ENCODE peak calls at places on chromosome 17, in four cellular contexts. One of them, this sample, is unnamed.
A peak's percentile ranks its signal among the peaks of the same experiment; 100 is the strongest.

GRCh38 chr17:35119370-35120185 is at the start of gene RAD51D:
- DNase-seq in stimulated activated CD4-positive, alpha-beta T cell treated with anti-CD3 and anti-CD28 coated beads, Interleukin-1b, Interleukin-23, amount 100 ng/mL, for 4 hours: peak; percentile 68
- DNase-seq in NCI-H1436: peak; percentile 89
- DNase-seq in tibial nerve: peak; percentile 46
- DNase-seq in this sample: no peak

GRCh38 chr17:10177921-10178788 is 20.3 kb downstream of the GAS7 start:
- DNase-seq in stimulated activated CD4-positive, alpha-beta T cell treated with anti-CD3 and anti-CD28 coated beads, Interleukin-1b, Interleukin-23, amount 100 ng/mL, for 4 hours: no peak
- DNase-seq in tibial nerve: no peak
- DNase-seq in NCI-H1436: no peak
- DNase-seq in this sample: no peak

GRCh38 chr17:80882323-80882722 is 109.3 kb upstream of the CHMP6 start:
- DNase-seq in NCI-H1436: no peak
- DNase-seq in tibial nerve: no peak
- DNase-seq in stimulated activated CD4-positive, alpha-beta T cell treated with anti-CD3 and anti-CD28 coated beads, Interleukin-1b, Interleukin-23, amount 100 ng/mL, for 4 hours: no peak
- DNase-seq in this sample: no peak

GRCh38 chr17:83200231-83200699 is 120.9 kb downstream of the METRNL start:
- DNase-seq in tibial nerve: peak; percentile 52
- DNase-seq in stimulated activated CD4-positive, alpha-beta T cell treated with anti-CD3 and anti-CD28 coated beads, Interleukin-1b, Interleukin-23, amount 100 ng/mL, for 4 hours: no peak
- DNase-seq in NCI-H1436: no peak
- DNase-seq in this sample: no peak

GRCh38 chr17:9308069-9308468 is 267.6 kb downstream of the STX8 start:
- DNase-seq in NCI-H1436: no peak
- DNase-seq in tibial nerve: no peak
- DNase-seq in stimulated activated CD4-positive, alpha-beta T cell treated with anti-CD3 and anti-CD28 coated beads, Interleukin-1b, Interleukin-23, amount 100 ng/mL, for 4 hours: no peak
- DNase-seq in this sample: no peak

GRCh38 chr17:74805543-74805991 is 29.4 kb upstream of the NAT9 start:
- DNase-seq in stimulated activated CD4-positive, alpha-beta T cell treated with anti-CD3 and anti-CD28 coated beads, Interleukin-1b, Interleukin-23, amount 100 ng/mL, for 4 hours: no peak
- DNase-seq in NCI-H1436: no peak
- DNase-seq in tibial nerve: no peak
- DNase-seq in this sample: no peak

GRCh38 chr17:27457731-27458523 is 1.7 kb downstream of the KSR1 start:
- DNase-seq in NCI-H1436: no peak
- DNase-seq in stimulated activated CD4-positive, alpha-beta T cell treated with anti-CD3 and anti-CD28 coated beads, Interleukin-1b, Interleukin-23, amount 100 ng/mL, for 4 hours: no peak
- DNase-seq in tibial nerve: no peak
- DNase-seq in this sample: no peak

GRCh38 chr17:65177901-65178300 is 40.7 kb downstream of the RGS9 start:
- DNase-seq in NCI-H1436: no peak
- DNase-seq in tibial nerve: no peak
- DNase-seq in stimulated activated CD4-positive, alpha-beta T cell treated with anti-CD3 and anti-CD28 coated beads, Interleukin-1b, Interleukin-23, amount 100 ng/mL, for 4 hours: no peak
- DNase-seq in this sample: no peak

GRCh38 chr17:17526369-17526768 is 30.2 kb upstream of the RASD1 start:
- DNase-seq in stimulated activated CD4-positive, alpha-beta T cell treated with anti-CD3 and anti-CD28 coated beads, Interleukin-1b, Interleukin-23, amount 100 ng/mL, for 4 hours: no peak
- DNase-seq in tibial nerve: no peak
- DNase-seq in NCI-H1436: no peak
- DNase-seq in this sample: no peak

GRCh38 chr17:40362696-40363479 is 1.6 kb downstream of the GJD3 start:
- DNase-seq in stimulated activated CD4-positive, alpha-beta T cell treated with anti-CD3 and anti-CD28 coated beads, Interleukin-1b, Interleukin-23, amount 100 ng/mL, for 4 hours: peak; percentile 70
- DNase-seq in NCI-H1436: peak; percentile 82
- DNase-seq in tibial nerve: no peak
- DNase-seq in this sample: no peak

GRCh38 chr17:36993227-36993626 is 44.5 kb downstream of the AATF start:
- DNase-seq in NCI-H1436: peak; percentile 71
- DNase-seq in tibial nerve: no peak
- DNase-seq in stimulated activated CD4-positive, alpha-beta T cell treated with anti-CD3 and anti-CD28 coated beads, Interleukin-1b, Interleukin-23, amount 100 ng/mL, for 4 hours: no peak
- DNase-seq in this sample: no peak

GRCh38 chr17:50892101-50892776 is 26.1 kb upstream of the TOB1 start:
- DNase-seq in NCI-H1436: no peak
- DNase-seq in stimulated activated CD4-positive, alpha-beta T cell treated with anti-CD3 and anti-CD28 coated beads, Interleukin-1b, Interleukin-23, amount 100 ng/mL, for 4 hours: no peak
- DNase-seq in tibial nerve: no peak
- DNase-seq in this sample: no peak

GRCh38 chr17:41140360-41141132 is at the start of gene KRTAP4-6:
- DNase-seq in NCI-H1436: no peak
- DNase-seq in stimulated activated CD4-positive, alpha-beta T cell treated with anti-CD3 and anti-CD28 coated beads, Interleukin-1b, Interleukin-23, amount 100 ng/mL, for 4 hours: no peak
- DNase-seq in tibial nerve: no peak
- DNase-seq in this sample: no peak

GRCh38 chr17:44911133-44912001 is 3.9 kb downstream of the GFAP start:
- DNase-seq in stimulated activated CD4-positive, alpha-beta T cell treated with anti-CD3 and anti-CD28 coated beads, Interleukin-1b, Interleukin-23, amount 100 ng/mL, for 4 hours: peak; percentile 18
- DNase-seq in NCI-H1436: peak; percentile 57
- DNase-seq in tibial nerve: no peak
- DNase-seq in this sample: no peak

GRCh38 chr17:63140255-63140654 is 174.2 kb downstream of the TANC2 start:
- DNase-seq in NCI-H1436: no peak
- DNase-seq in stimulated activated CD4-positive, alpha-beta T cell treated with anti-CD3 and anti-CD28 coated beads, Interleukin-1b, Interleukin-23, amount 100 ng/mL, for 4 hours: no peak
- DNase-seq in tibial nerve: no peak
- DNase-seq in this sample: no peak

GRCh38 chr17:28920191-28920590 is 17.3 kb upstream of the DHRS13 start:
- DNase-seq in stimulated activated CD4-positive, alpha-beta T cell treated with anti-CD3 and anti-CD28 coated beads, Interleukin-1b, Interleukin-23, amount 100 ng/mL, for 4 hours: no peak
- DNase-seq in NCI-H1436: no peak
- DNase-seq in tibial nerve: no peak
- DNase-seq in this sample: no peak

GRCh38 chr17:57255776-57256681 is at the start of gene MSI2:
- DNase-seq in tibial nerve: peak; percentile 89
- DNase-seq in stimulated activated CD4-positive, alpha-beta T cell treated with anti-CD3 and anti-CD28 coated beads, Interleukin-1b, Interleukin-23, amount 100 ng/mL, for 4 hours: peak; percentile 90
- DNase-seq in NCI-H1436: peak; percentile 97
- DNase-seq in this sample: peak; percentile 86

GRCh38 chr17:76204277-76204676 is 36.0 kb downstream of the RNF157 start:
- DNase-seq in stimulated activated CD4-positive, alpha-beta T cell treated with anti-CD3 and anti-CD28 coated beads, Interleukin-1b, Interleukin-23, amount 100 ng/mL, for 4 hours: no peak
- DNase-seq in tibial nerve: no peak
- DNase-seq in NCI-H1436: no peak
- DNase-seq in this sample: no peak

GRCh38 chr17:19288453-19288852 is 51.3 kb downstream of the EPN2 start:
- DNase-seq in NCI-H1436: no peak
- DNase-seq in tibial nerve: no peak
- DNase-seq in stimulated activated CD4-positive, alpha-beta T cell treated with anti-CD3 and anti-CD28 coated beads, Interleukin-1b, Interleukin-23, amount 100 ng/mL, for 4 hours: no peak
- DNase-seq in this sample: no peak

GRCh38 chr17:28912281-28912937 is 9.5 kb upstream of the DHRS13 start:
- DNase-seq in NCI-H1436: no peak
- DNase-seq in tibial nerve: no peak
- DNase-seq in stimulated activated CD4-positive, alpha-beta T cell treated with anti-CD3 and anti-CD28 coated beads, Interleukin-1b, Interleukin-23, amount 100 ng/mL, for 4 hours: no peak
- DNase-seq in this sample: no peak

GRCh38 chr17:79036181-79036580 is 12.2 kb downstream of the C1QTNF1 start:
- DNase-seq in NCI-H1436: no peak
- DNase-seq in tibial nerve: no peak
- DNase-seq in stimulated activated CD4-positive, alpha-beta T cell treated with anti-CD3 and anti-CD28 coated beads, Interleukin-1b, Interleukin-23, amount 100 ng/mL, for 4 hours: no peak
- DNase-seq in this sample: no peak

GRCh38 chr17:76527430-76528111 is 9.9 kb downstream of the CYGB start:
- DNase-seq in tibial nerve: peak; percentile 67
- DNase-seq in NCI-H1436: no peak
- DNase-seq in stimulated activated CD4-positive, alpha-beta T cell treated with anti-CD3 and anti-CD28 coated beads, Interleukin-1b, Interleukin-23, amount 100 ng/mL, for 4 hours: no peak
- DNase-seq in this sample: no peak

GRCh38 chr17:17406225-17406624 is 70.6 kb upstream of the MED9 start:
- DNase-seq in stimulated activated CD4-positive, alpha-beta T cell treated with anti-CD3 and anti-CD28 coated beads, Interleukin-1b, Interleukin-23, amount 100 ng/mL, for 4 hours: no peak
- DNase-seq in NCI-H1436: no peak
- DNase-seq in tibial nerve: peak; percentile 64
- DNase-seq in this sample: no peak

GRCh38 chr17:17545031-17545820 is 46.3 kb downstream of the PEMT start:
- DNase-seq in stimulated activated CD4-positive, alpha-beta T cell treated with anti-CD3 and anti-CD28 coated beads, Interleukin-1b, Interleukin-23, amount 100 ng/mL, for 4 hours: no peak
- DNase-seq in NCI-H1436: no peak
- DNase-seq in tibial nerve: no peak
- DNase-seq in this sample: no peak

GRCh38 chr17:70017112-70017511 is 57.9 kb upstream of the KCNJ16 start:
- DNase-seq in tibial nerve: no peak
- DNase-seq in stimulated activated CD4-positive, alpha-beta T cell treated with anti-CD3 and anti-CD28 coated beads, Interleukin-1b, Interleukin-23, amount 100 ng/mL, for 4 hours: no peak
- DNase-seq in NCI-H1436: no peak
- DNase-seq in this sample: no peak

GRCh38 chr17:2867441-2868424 is 71.5 kb downstream of the RAP1GAP2 start:
- DNase-seq in NCI-H1436: no peak
- DNase-seq in tibial nerve: no peak
- DNase-seq in stimulated activated CD4-positive, alpha-beta T cell treated with anti-CD3 and anti-CD28 coated beads, Interleukin-1b, Interleukin-23, amount 100 ng/mL, for 4 hours: no peak
- DNase-seq in this sample: no peak

GRCh38 chr17:79033741-79034501 is 10.0 kb downstream of the C1QTNF1 start:
- DNase-seq in stimulated activated CD4-positive, alpha-beta T cell treated with anti-CD3 and anti-CD28 coated beads, Interleukin-1b, Interleukin-23, amount 100 ng/mL, for 4 hours: no peak
- DNase-seq in tibial nerve: peak; percentile 58
- DNase-seq in NCI-H1436: no peak
- DNase-seq in this sample: no peak

GRCh38 chr17:37608369-37609169 is 649 bp downstream of the SYNRG start:
- DNase-seq in tibial nerve: no peak
- DNase-seq in NCI-H1436: peak; percentile 35
- DNase-seq in stimulated activated CD4-positive, alpha-beta T cell treated with anti-CD3 and anti-CD28 coated beads, Interleukin-1b, Interleukin-23, amount 100 ng/mL, for 4 hours: no peak
- DNase-seq in this sample: no peak

GRCh38 chr17:74080936-74081335 is 122.5 kb upstream of the RPL38 start:
- DNase-seq in stimulated activated CD4-positive, alpha-beta T cell treated with anti-CD3 and anti-CD28 coated beads, Interleukin-1b, Interleukin-23, amount 100 ng/mL, for 4 hours: no peak
- DNase-seq in NCI-H1436: no peak
- DNase-seq in tibial nerve: no peak
- DNase-seq in this sample: no peak

GRCh38 chr17:82118815-82119380 is 20.9 kb upstream of the FASN start:
- DNase-seq in stimulated activated CD4-positive, alpha-beta T cell treated with anti-CD3 and anti-CD28 coated beads, Interleukin-1b, Interleukin-23, amount 100 ng/mL, for 4 hours: no peak
- DNase-seq in tibial nerve: no peak
- DNase-seq in NCI-H1436: no peak
- DNase-seq in this sample: no peak

GRCh38 chr17:8398980-8399379 is 1.4 kb upstream of the RNF222 start:
- DNase-seq in NCI-H1436: no peak
- DNase-seq in tibial nerve: no peak
- DNase-seq in stimulated activated CD4-positive, alpha-beta T cell treated with anti-CD3 and anti-CD28 coated beads, Interleukin-1b, Interleukin-23, amount 100 ng/mL, for 4 hours: no peak
- DNase-seq in this sample: no peak

GRCh38 chr17:2853722-2854580 is 57.7 kb downstream of the RAP1GAP2 start:
- DNase-seq in NCI-H1436: peak; percentile 23
- DNase-seq in tibial nerve: no peak
- DNase-seq in stimulated activated CD4-positive, alpha-beta T cell treated with anti-CD3 and anti-CD28 coated beads, Interleukin-1b, Interleukin-23, amount 100 ng/mL, for 4 hours: no peak
- DNase-seq in this sample: no peak

GRCh38 chr17:38943607-38944006 is 18.2 kb downstream of the LASP1NB start:
- DNase-seq in stimulated activated CD4-positive, alpha-beta T cell treated with anti-CD3 and anti-CD28 coated beads, Interleukin-1b, Interleukin-23, amount 100 ng/mL, for 4 hours: no peak
- DNase-seq in NCI-H1436: no peak
- DNase-seq in tibial nerve: no peak
- DNase-seq in this sample: no peak

GRCh38 chr17:48617515-48618365 is 2.6 kb upstream of the HOXB8 start:
- DNase-seq in stimulated activated CD4-positive, alpha-beta T cell treated with anti-CD3 and anti-CD28 coated beads, Interleukin-1b, Interleukin-23, amount 100 ng/mL, for 4 hours: no peak
- DNase-seq in tibial nerve: no peak
- DNase-seq in NCI-H1436: no peak
- DNase-seq in this sample: no peak

GRCh38 chr17:40399185-40399584 is 18.5 kb downstream of the TOP2A start:
- DNase-seq in stimulated activated CD4-positive, alpha-beta T cell treated with anti-CD3 and anti-CD28 coated beads, Interleukin-1b, Interleukin-23, amount 100 ng/mL, for 4 hours: no peak
- DNase-seq in NCI-H1436: peak; percentile 73
- DNase-seq in tibial nerve: no peak
- DNase-seq in this sample: no peak

GRCh38 chr17:64216385-64217248 is 46.4 kb downstream of the TEX2 start:
- DNase-seq in stimulated activated CD4-positive, alpha-beta T cell treated with anti-CD3 and anti-CD28 coated beads, Interleukin-1b, Interleukin-23, amount 100 ng/mL, for 4 hours: no peak
- DNase-seq in NCI-H1436: no peak
- DNase-seq in tibial nerve: no peak
- DNase-seq in this sample: no peak